ENCODE peak calls at places on chromosomes 12 and 14, in nine cellular contexts. One of them, this sample, is unnamed.

GRCh38 chr14:99274346-99275221 is 2.6 kb upstream of the BCL11B start:
- DNase-seq in activated naive CD8-positive, alpha-beta T cell treated with anti-CD3 and anti-CD28 coated beads, Interleukin-2, amount 10 ng/mL, durations not matched to agents 7 days and 5 days: peak
- DNase-seq in AG10803: peak
- DNase-seq in T47D: peak
- DNase-seq in fibroblast of pulmonary artery: peak
- DNase-seq in lower leg skin: peak
- DNase-seq in HuH-7.5: peak
- DNase-seq in activated naive CD4-positive, alpha-beta T cell: no peak
- DNase-seq in effector CD8-positive, alpha-beta T cell: no peak
- DNase-seq in this sample: no peak

GRCh38 chr12:66296171-66296683 is 6.1 kb upstream of the HELB start:
- DNase-seq in activated naive CD8-positive, alpha-beta T cell treated with anti-CD3 and anti-CD28 coated beads, Interleukin-2, amount 10 ng/mL, durations not matched to agents 7 days and 5 days: no peak
- DNase-seq in AG10803: no peak
- DNase-seq in T47D: no peak
- DNase-seq in fibroblast of pulmonary artery: no peak
- DNase-seq in lower leg skin: no peak
- DNase-seq in HuH-7.5: no peak
- DNase-seq in activated naive CD4-positive, alpha-beta T cell: no peak
- DNase-seq in effector CD8-positive, alpha-beta T cell: no peak
- DNase-seq in this sample: no peak

GRCh38 chr12:53571295-53571694 is 54.9 kb downstream of the ATF7 start:
- DNase-seq in activated naive CD8-positive, alpha-beta T cell treated with anti-CD3 and anti-CD28 coated beads, Interleukin-2, amount 10 ng/mL, durations not matched to agents 7 days and 5 days: no peak
- DNase-seq in AG10803: no peak
- DNase-seq in T47D: no peak
- DNase-seq in fibroblast of pulmonary artery: no peak
- DNase-seq in lower leg skin: no peak
- DNase-seq in HuH-7.5: no peak
- DNase-seq in activated naive CD4-positive, alpha-beta T cell: no peak
- DNase-seq in effector CD8-positive, alpha-beta T cell: no peak
- DNase-seq in this sample: no peak

GRCh38 chr12:64824500-64825142 is at the start of gene TBC1D30:
- DNase-seq in activated naive CD8-positive, alpha-beta T cell treated with anti-CD3 and anti-CD28 coated beads, Interleukin-2, amount 10 ng/mL, durations not matched to agents 7 days and 5 days: peak
- DNase-seq in AG10803: peak
- DNase-seq in T47D: peak
- DNase-seq in fibroblast of pulmonary artery: peak
- DNase-seq in lower leg skin: no peak
- DNase-seq in HuH-7.5: peak
- DNase-seq in activated naive CD4-positive, alpha-beta T cell: no peak
- DNase-seq in effector CD8-positive, alpha-beta T cell: no peak
- DNase-seq in this sample: peak

GRCh38 chr14:100568164-100568997 is 18.8 kb downstream of the BEGAIN start:
- DNase-seq in activated naive CD8-positive, alpha-beta T cell treated with anti-CD3 and anti-CD28 coated beads, Interleukin-2, amount 10 ng/mL, durations not matched to agents 7 days and 5 days: no peak
- DNase-seq in AG10803: no peak
- DNase-seq in T47D: no peak
- DNase-seq in fibroblast of pulmonary artery: no peak
- DNase-seq in lower leg skin: no peak
- DNase-seq in HuH-7.5: no peak
- DNase-seq in activated naive CD4-positive, alpha-beta T cell: no peak
- DNase-seq in effector CD8-positive, alpha-beta T cell: no peak
- DNase-seq in this sample: no peak

GRCh38 chr14:24334431-24335271 is at the start of gene ADCY4:
- DNase-seq in activated naive CD8-positive, alpha-beta T cell treated with anti-CD3 and anti-CD28 coated beads, Interleukin-2, amount 10 ng/mL, durations not matched to agents 7 days and 5 days: peak
- DNase-seq in AG10803: no peak
- DNase-seq in T47D: no peak
- DNase-seq in fibroblast of pulmonary artery: no peak
- DNase-seq in lower leg skin: peak
- DNase-seq in HuH-7.5: no peak
- DNase-seq in activated naive CD4-positive, alpha-beta T cell: no peak
- DNase-seq in effector CD8-positive, alpha-beta T cell: no peak
- DNase-seq in this sample: no peak

GRCh38 chr12:131770120-131770519 is 58.1 kb upstream of the MMP17 start:
- DNase-seq in activated naive CD8-positive, alpha-beta T cell treated with anti-CD3 and anti-CD28 coated beads, Interleukin-2, amount 10 ng/mL, durations not matched to agents 7 days and 5 days: no peak
- DNase-seq in AG10803: no peak
- DNase-seq in T47D: no peak
- DNase-seq in fibroblast of pulmonary artery: no peak
- DNase-seq in lower leg skin: no peak
- DNase-seq in HuH-7.5: no peak
- DNase-seq in activated naive CD4-positive, alpha-beta T cell: no peak
- DNase-seq in effector CD8-positive, alpha-beta T cell: no peak
- DNase-seq in this sample: no peak

GRCh38 chr14:30484976-30485375 is 74.0 kb upstream of the G2E3 start:
- DNase-seq in activated naive CD8-positive, alpha-beta T cell treated with anti-CD3 and anti-CD28 coated beads, Interleukin-2, amount 10 ng/mL, durations not matched to agents 7 days and 5 days: no peak
- DNase-seq in AG10803: no peak
- DNase-seq in T47D: no peak
- DNase-seq in fibroblast of pulmonary artery: no peak
- DNase-seq in lower leg skin: no peak
- DNase-seq in HuH-7.5: no peak
- DNase-seq in activated naive CD4-positive, alpha-beta T cell: no peak
- DNase-seq in effector CD8-positive, alpha-beta T cell: no peak
- DNase-seq in this sample: no peak

GRCh38 chr14:94009767-94010166 is 12.7 kb downstream of the CCDC197 start:
- DNase-seq in activated naive CD8-positive, alpha-beta T cell treated with anti-CD3 and anti-CD28 coated beads, Interleukin-2, amount 10 ng/mL, durations not matched to agents 7 days and 5 days: no peak
- DNase-seq in AG10803: peak
- DNase-seq in T47D: no peak
- DNase-seq in fibroblast of pulmonary artery: peak
- DNase-seq in lower leg skin: no peak
- DNase-seq in HuH-7.5: no peak
- DNase-seq in activated naive CD4-positive, alpha-beta T cell: no peak
- DNase-seq in effector CD8-positive, alpha-beta T cell: no peak
- DNase-seq in this sample: no peak

GRCh38 chr12:6981152-6982052 is 10.7 kb downstream of the EMG1 start:
- DNase-seq in activated naive CD8-positive, alpha-beta T cell treated with anti-CD3 and anti-CD28 coated beads, Interleukin-2, amount 10 ng/mL, durations not matched to agents 7 days and 5 days: no peak
- DNase-seq in AG10803: no peak
- DNase-seq in T47D: no peak
- DNase-seq in fibroblast of pulmonary artery: no peak
- DNase-seq in lower leg skin: no peak
- DNase-seq in HuH-7.5: no peak
- DNase-seq in activated naive CD4-positive, alpha-beta T cell: no peak
- DNase-seq in effector CD8-positive, alpha-beta T cell: no peak
- DNase-seq in this sample: no peak

GRCh38 chr12:2999265-2999841 is 40.2 kb downstream of the TEAD4 start:
- DNase-seq in activated naive CD8-positive, alpha-beta T cell treated with anti-CD3 and anti-CD28 coated beads, Interleukin-2, amount 10 ng/mL, durations not matched to agents 7 days and 5 days: no peak
- DNase-seq in AG10803: no peak
- DNase-seq in T47D: no peak
- DNase-seq in fibroblast of pulmonary artery: no peak
- DNase-seq in lower leg skin: no peak
- DNase-seq in HuH-7.5: no peak
- DNase-seq in activated naive CD4-positive, alpha-beta T cell: no peak
- DNase-seq in effector CD8-positive, alpha-beta T cell: no peak
- DNase-seq in this sample: no peak

GRCh38 chr14:33062476-33062875 is 123.8 kb downstream of the NPAS3 start:
- DNase-seq in activated naive CD8-positive, alpha-beta T cell treated with anti-CD3 and anti-CD28 coated beads, Interleukin-2, amount 10 ng/mL, durations not matched to agents 7 days and 5 days: no peak
- DNase-seq in AG10803: no peak
- DNase-seq in T47D: no peak
- DNase-seq in fibroblast of pulmonary artery: no peak
- DNase-seq in lower leg skin: no peak
- DNase-seq in HuH-7.5: no peak
- DNase-seq in activated naive CD4-positive, alpha-beta T cell: no peak
- DNase-seq in effector CD8-positive, alpha-beta T cell: no peak
- DNase-seq in this sample: no peak

GRCh38 chr12:98369601-98370000 is 145.8 kb upstream of the TMPO start:
- DNase-seq in activated naive CD8-positive, alpha-beta T cell treated with anti-CD3 and anti-CD28 coated beads, Interleukin-2, amount 10 ng/mL, durations not matched to agents 7 days and 5 days: no peak
- DNase-seq in AG10803: no peak
- DNase-seq in T47D: no peak
- DNase-seq in fibroblast of pulmonary artery: peak
- DNase-seq in lower leg skin: no peak
- DNase-seq in HuH-7.5: no peak
- DNase-seq in activated naive CD4-positive, alpha-beta T cell: no peak
- DNase-seq in effector CD8-positive, alpha-beta T cell: no peak
- DNase-seq in this sample: no peak

GRCh38 chr12:125079943-125080645 is 14.9 kb downstream of the AACS start:
- DNase-seq in activated naive CD8-positive, alpha-beta T cell treated with anti-CD3 and anti-CD28 coated beads, Interleukin-2, amount 10 ng/mL, durations not matched to agents 7 days and 5 days: no peak
- DNase-seq in AG10803: peak
- DNase-seq in T47D: peak
- DNase-seq in fibroblast of pulmonary artery: peak
- DNase-seq in lower leg skin: no peak
- DNase-seq in HuH-7.5: no peak
- DNase-seq in activated naive CD4-positive, alpha-beta T cell: no peak
- DNase-seq in effector CD8-positive, alpha-beta T cell: no peak
- DNase-seq in this sample: no peak

GRCh38 chr12:57135939-57136338 is 7.7 kb downstream of the LRP1 start:
- DNase-seq in activated naive CD8-positive, alpha-beta T cell treated with anti-CD3 and anti-CD28 coated beads, Interleukin-2, amount 10 ng/mL, durations not matched to agents 7 days and 5 days: no peak
- DNase-seq in AG10803: peak
- DNase-seq in T47D: no peak
- DNase-seq in fibroblast of pulmonary artery: peak
- DNase-seq in lower leg skin: no peak
- DNase-seq in HuH-7.5: peak
- DNase-seq in activated naive CD4-positive, alpha-beta T cell: no peak
- DNase-seq in effector CD8-positive, alpha-beta T cell: no peak
- DNase-seq in this sample: no peak

GRCh38 chr12:53097207-53097563 is 282 bp upstream of the IGFBP6 start:
- DNase-seq in activated naive CD8-positive, alpha-beta T cell treated with anti-CD3 and anti-CD28 coated beads, Interleukin-2, amount 10 ng/mL, durations not matched to agents 7 days and 5 days: peak
- DNase-seq in AG10803: peak
- DNase-seq in T47D: no peak
- DNase-seq in fibroblast of pulmonary artery: peak
- DNase-seq in lower leg skin: peak
- DNase-seq in HuH-7.5: no peak
- DNase-seq in activated naive CD4-positive, alpha-beta T cell: no peak
- DNase-seq in effector CD8-positive, alpha-beta T cell: no peak
- DNase-seq in this sample: no peak

GRCh38 chr14:31441273-31442110 is 15.8 kb downstream of the DTD2 start:
- DNase-seq in activated naive CD8-positive, alpha-beta T cell treated with anti-CD3 and anti-CD28 coated beads, Interleukin-2, amount 10 ng/mL, durations not matched to agents 7 days and 5 days: no peak
- DNase-seq in AG10803: peak
- DNase-seq in T47D: no peak
- DNase-seq in fibroblast of pulmonary artery: peak
- DNase-seq in lower leg skin: no peak
- DNase-seq in HuH-7.5: no peak
- DNase-seq in activated naive CD4-positive, alpha-beta T cell: no peak
- DNase-seq in effector CD8-positive, alpha-beta T cell: no peak
- DNase-seq in this sample: no peak

GRCh38 chr14:94322648-94323570 is at the start of gene SERPINA6:
- DNase-seq in activated naive CD8-positive, alpha-beta T cell treated with anti-CD3 and anti-CD28 coated beads, Interleukin-2, amount 10 ng/mL, durations not matched to agents 7 days and 5 days: no peak
- DNase-seq in AG10803: no peak
- DNase-seq in T47D: peak
- DNase-seq in fibroblast of pulmonary artery: peak
- DNase-seq in lower leg skin: no peak
- DNase-seq in HuH-7.5: no peak
- DNase-seq in activated naive CD4-positive, alpha-beta T cell: no peak
- DNase-seq in effector CD8-positive, alpha-beta T cell: no peak
- DNase-seq in this sample: no peak

GRCh38 chr14:59020382-59020781 is 168.1 kb upstream of the DAAM1 start:
- DNase-seq in activated naive CD8-positive, alpha-beta T cell treated with anti-CD3 and anti-CD28 coated beads, Interleukin-2, amount 10 ng/mL, durations not matched to agents 7 days and 5 days: no peak
- DNase-seq in AG10803: peak
- DNase-seq in T47D: peak
- DNase-seq in fibroblast of pulmonary artery: peak
- DNase-seq in lower leg skin: no peak
- DNase-seq in HuH-7.5: peak
- DNase-seq in activated naive CD4-positive, alpha-beta T cell: no peak
- DNase-seq in effector CD8-positive, alpha-beta T cell: no peak
- DNase-seq in this sample: no peak

GRCh38 chr14:94930690-94931089 is 160.8 kb upstream of the GSC start:
- DNase-seq in activated naive CD8-positive, alpha-beta T cell treated with anti-CD3 and anti-CD28 coated beads, Interleukin-2, amount 10 ng/mL, durations not matched to agents 7 days and 5 days: no peak
- DNase-seq in AG10803: no peak
- DNase-seq in T47D: no peak
- DNase-seq in fibroblast of pulmonary artery: no peak
- DNase-seq in lower leg skin: peak
- DNase-seq in HuH-7.5: no peak
- DNase-seq in activated naive CD4-positive, alpha-beta T cell: no peak
- DNase-seq in effector CD8-positive, alpha-beta T cell: no peak
- DNase-seq in this sample: no peak

GRCh38 chr14:50631408-50631821 is 36.7 kb downstream of the SAV1 start:
- DNase-seq in activated naive CD8-positive, alpha-beta T cell treated with anti-CD3 and anti-CD28 coated beads, Interleukin-2, amount 10 ng/mL, durations not matched to agents 7 days and 5 days: no peak
- DNase-seq in AG10803: peak
- DNase-seq in T47D: no peak
- DNase-seq in fibroblast of pulmonary artery: peak
- DNase-seq in lower leg skin: no peak
- DNase-seq in HuH-7.5: no peak
- DNase-seq in activated naive CD4-positive, alpha-beta T cell: no peak
- DNase-seq in effector CD8-positive, alpha-beta T cell: no peak
- DNase-seq in this sample: no peak

GRCh38 chr14:23423657-23424056 is 11.8 kb downstream of the MYH7 start:
- DNase-seq in activated naive CD8-positive, alpha-beta T cell treated with anti-CD3 and anti-CD28 coated beads, Interleukin-2, amount 10 ng/mL, durations not matched to agents 7 days and 5 days: no peak
- DNase-seq in AG10803: no peak
- DNase-seq in T47D: no peak
- DNase-seq in fibroblast of pulmonary artery: no peak
- DNase-seq in lower leg skin: no peak
- DNase-seq in HuH-7.5: no peak
- DNase-seq in activated naive CD4-positive, alpha-beta T cell: no peak
- DNase-seq in effector CD8-positive, alpha-beta T cell: no peak
- DNase-seq in this sample: no peak

GRCh38 chr12:4701383-4701782 is 18.8 kb upstream of the GALNT8 start:
- DNase-seq in activated naive CD8-positive, alpha-beta T cell treated with anti-CD3 and anti-CD28 coated beads, Interleukin-2, amount 10 ng/mL, durations not matched to agents 7 days and 5 days: no peak
- DNase-seq in AG10803: peak
- DNase-seq in T47D: no peak
- DNase-seq in fibroblast of pulmonary artery: peak
- DNase-seq in lower leg skin: no peak
- DNase-seq in HuH-7.5: no peak
- DNase-seq in activated naive CD4-positive, alpha-beta T cell: no peak
- DNase-seq in effector CD8-positive, alpha-beta T cell: no peak
- DNase-seq in this sample: no peak

GRCh38 chr12:82047480-82047879 is 288.3 kb upstream of the PPFIA2 start:
- DNase-seq in activated naive CD8-positive, alpha-beta T cell treated with anti-CD3 and anti-CD28 coated beads, Interleukin-2, amount 10 ng/mL, durations not matched to agents 7 days and 5 days: no peak
- DNase-seq in AG10803: peak
- DNase-seq in T47D: no peak
- DNase-seq in fibroblast of pulmonary artery: no peak
- DNase-seq in lower leg skin: no peak
- DNase-seq in HuH-7.5: no peak
- DNase-seq in activated naive CD4-positive, alpha-beta T cell: no peak
- DNase-seq in effector CD8-positive, alpha-beta T cell: no peak
- DNase-seq in this sample: no peak

GRCh38 chr14:99272669-99273024 is 650 bp upstream of the BCL11B start:
- DNase-seq in activated naive CD8-positive, alpha-beta T cell treated with anti-CD3 and anti-CD28 coated beads, Interleukin-2, amount 10 ng/mL, durations not matched to agents 7 days and 5 days: no peak
- DNase-seq in AG10803: no peak
- DNase-seq in T47D: peak
- DNase-seq in fibroblast of pulmonary artery: no peak
- DNase-seq in lower leg skin: no peak
- DNase-seq in HuH-7.5: no peak
- DNase-seq in activated naive CD4-positive, alpha-beta T cell: no peak
- DNase-seq in effector CD8-positive, alpha-beta T cell: no peak
- DNase-seq in this sample: no peak

GRCh38 chr14:35470775-35471174 is 63.2 kb upstream of the INSM2 start:
- DNase-seq in activated naive CD8-positive, alpha-beta T cell treated with anti-CD3 and anti-CD28 coated beads, Interleukin-2, amount 10 ng/mL, durations not matched to agents 7 days and 5 days: no peak
- DNase-seq in AG10803: peak
- DNase-seq in T47D: peak
- DNase-seq in fibroblast of pulmonary artery: peak
- DNase-seq in lower leg skin: no peak
- DNase-seq in HuH-7.5: no peak
- DNase-seq in activated naive CD4-positive, alpha-beta T cell: no peak
- DNase-seq in effector CD8-positive, alpha-beta T cell: no peak
- DNase-seq in this sample: no peak

GRCh38 chr12:122306407-122306806 is 40.1 kb upstream of the VPS33A start:
- DNase-seq in activated naive CD8-positive, alpha-beta T cell treated with anti-CD3 and anti-CD28 coated beads, Interleukin-2, amount 10 ng/mL, durations not matched to agents 7 days and 5 days: no peak
- DNase-seq in AG10803: no peak
- DNase-seq in T47D: no peak
- DNase-seq in fibroblast of pulmonary artery: no peak
- DNase-seq in lower leg skin: no peak
- DNase-seq in HuH-7.5: no peak
- DNase-seq in activated naive CD4-positive, alpha-beta T cell: no peak
- DNase-seq in effector CD8-positive, alpha-beta T cell: no peak
- DNase-seq in this sample: no peak

GRCh38 chr14:91649930-91650329 is 82.0 kb downstream of the CATSPERB start:
- DNase-seq in activated naive CD8-positive, alpha-beta T cell treated with anti-CD3 and anti-CD28 coated beads, Interleukin-2, amount 10 ng/mL, durations not matched to agents 7 days and 5 days: no peak
- DNase-seq in AG10803: peak
- DNase-seq in T47D: peak
- DNase-seq in fibroblast of pulmonary artery: peak
- DNase-seq in lower leg skin: no peak
- DNase-seq in HuH-7.5: peak
- DNase-seq in activated naive CD4-positive, alpha-beta T cell: no peak
- DNase-seq in effector CD8-positive, alpha-beta T cell: no peak
- DNase-seq in this sample: peak

This sample was measured in GM18507.